ENCODE peak calls at places on chromosomes 5 and 9, in six cellular contexts. F, X, L, V, M and E are unnamed samples.

GRCh38 chr9:10026585-10026984 is 586.2 kb downstream of the PTPRD start:
- ATAC-seq in F (no peak), X (no peak), L (no peak), V (no peak), M (no peak), E (no peak)

GRCh38 chr9:132589148-132590036 is 7.0 kb downstream of the BARHL1 start:
- ATAC-seq in F (peak; percentile 66), X (peak; percentile 66), L (peak; percentile 6), V (no peak), M (no peak), E (no peak)

GRCh38 chr9:130149654-130150286 is 22.4 kb upstream of the NCS1 start:
- ATAC-seq in F (no peak), X (no peak), L (no peak), V (no peak), M (peak; percentile 93), E (no peak)

GRCh38 chr5:149452007-149452664 is 73.0 kb upstream of the IL17B start:
- ATAC-seq in F (peak; percentile 37), X (peak; percentile 83), L (peak; percentile 58), V (peak; percentile 43), M (peak; percentile 75), E (peak; percentile 27)

GRCh38 chr5:103834216-103834615 is 271.6 kb upstream of the NUDT12 start:
- ATAC-seq in F (no peak), X (no peak), L (no peak), V (no peak), M (no peak), E (no peak)

GRCh38 chr5:17370651-17371050 is 127.4 kb upstream of the TAF11L2 start:
- ATAC-seq in F (no peak), X (no peak), L (no peak), V (no peak), M (no peak), E (no peak)

GRCh38 chr9:38192731-38193130 is 123.7 kb upstream of the SHB start:
- ATAC-seq in F (no peak), X (no peak), L (no peak), V (no peak), M (no peak), E (no peak)

GRCh38 chr5:14438195-14438606 is 143.4 kb upstream of the OTULINL start:
- ATAC-seq in F (no peak), X (no peak), L (no peak), V (no peak), M (no peak), E (no peak)

GRCh38 chr9:35341585-35341984 is 148.3 kb upstream of the RUSC2 start:
- ATAC-seq in F (no peak), X (no peak), L (peak; percentile 79), V (no peak), M (no peak), E (peak; percentile 74)

GRCh38 chr5:52746539-52746938 is 41.2 kb upstream of the ITGA1 start:
- ATAC-seq in F (no peak), X (no peak), L (no peak), V (no peak), M (no peak), E (no peak)

GRCh38 chr5:1546556-1546955 is 22.8 kb upstream of the LPCAT1 start:
- ATAC-seq in F (no peak), X (peak; percentile 34), L (peak; percentile 4), V (no peak), M (no peak), E (no peak)

GRCh38 chr9:76018244-76018643 is 127.8 kb downstream of the PCSK5 start:
- ATAC-seq in F (no peak), X (no peak), L (no peak), V (no peak), M (no peak), E (no peak)

GRCh38 chr5:159290741-159291140 is 27.7 kb downstream of the UBLCP1 start:
- ATAC-seq in F (no peak), X (no peak), L (no peak), V (no peak), M (no peak), E (no peak)

GRCh38 chr9:134396825-134397224 is 70.6 kb downstream of the RXRA start:
- ATAC-seq in F (no peak), X (no peak), L (no peak), V (peak; percentile 27), M (no peak), E (no peak)

GRCh38 chr5:72248352-72249032 is 71.5 kb downstream of the MRPS27 start:
- ATAC-seq in F (peak; percentile 71), X (no peak), L (peak; percentile 78), V (no peak), M (no peak), E (peak; percentile 65)

GRCh38 chr5:56080375-56081052 is 85.8 kb upstream of the IL6ST start:
- ATAC-seq in F (no peak), X (peak; percentile 40), L (no peak), V (peak; percentile 82), M (no peak), E (no peak)

GRCh38 chr5:92715946-92716345 is 865.1 kb downstream of the NR2F1-AS1 start:
- ATAC-seq in F (no peak), X (no peak), L (no peak), V (no peak), M (no peak), E (no peak)

GRCh38 chr5:1374030-1374679 is 29.3 kb upstream of the CLPTM1L start:
- ATAC-seq in F (no peak), X (no peak), L (no peak), V (no peak), M (no peak), E (no peak)

GRCh38 chr5:160844177-160844576 is 7.8 kb downstream of the ATP10B start:
- ATAC-seq in F (no peak), X (no peak), L (no peak), V (peak; percentile 16), M (no peak), E (no peak)

GRCh38 chr5:123450641-123451421 is 27.6 kb upstream of the CEP120 start:
- ATAC-seq in F (no peak), X (no peak), L (no peak), V (peak; percentile 18), M (no peak), E (no peak)

GRCh38 chr5:172107606-172108005 is 80.4 kb downstream of the STK10 start:
- ATAC-seq in F (peak; percentile 63), X (no peak), L (peak; percentile 58), V (no peak), M (no peak), E (no peak)

GRCh38 chr5:139389701-139390638 is at the start of gene MZB1:
- ATAC-seq in F (no peak), X (no peak), L (no peak), V (peak; percentile 63), M (no peak), E (no peak)

GRCh38 chr5:179317411-179318192 is 27.7 kb downstream of the ADAMTS2 start:
- ATAC-seq in F (no peak), X (no peak), L (no peak), V (no peak), M (no peak), E (no peak)

GRCh38 chr9:38389313-38389712 is 3.2 kb upstream of the ALDH1B1 start:
- ATAC-seq in F (no peak), X (no peak), L (no peak), V (no peak), M (no peak), E (peak; percentile 56)

GRCh38 chr5:127558273-127558672 is 40.8 kb downstream of the PRRC1 start:
- ATAC-seq in F (no peak), X (no peak), L (no peak), V (no peak), M (no peak), E (no peak)

GRCh38 chr9:135736979-135737839 is 35.2 kb downstream of the KCNT1 start:
- ATAC-seq in F (no peak), X (no peak), L (no peak), V (no peak), M (no peak), E (no peak)

GRCh38 chr9:91159664-91160121 is 202.0 kb downstream of the AUH start:
- ATAC-seq in F (no peak), X (no peak), L (peak; percentile 39), V (no peak), M (no peak), E (peak; percentile 62)

GRCh38 chr5:175796536-175797499 is 74.6 kb upstream of the CPLX2 start:
- ATAC-seq in F (peak; percentile 97), X (peak; percentile 98), L (peak; percentile 96), V (peak; percentile 74), M (peak; percentile 99), E (peak; percentile 96)
- TF ChIP-seq EP300 in F (no peak), X (no peak), L (no peak), V (no peak), M (no peak), E (no peak)

GRCh38 chr5:88661870-88662207 is 221.1 kb downstream of the MEF2C start:
- ATAC-seq in F (no peak), X (no peak), L (no peak), V (no peak), M (no peak), E (no peak)

GRCh38 chr5:88662801-88663360 is 220.1 kb downstream of the MEF2C start:
- ATAC-seq in F (no peak), X (no peak), L (no peak), V (no peak), M (no peak), E (no peak)

GRCh38 chr5:88659529-88660325 is 223.3 kb downstream of the MEF2C start:
- ATAC-seq in F (no peak), X (no peak), L (peak; percentile 36), V (peak; percentile 43), M (no peak), E (no peak)

GRCh38 chr5:88660326-88660946 is 222.5 kb downstream of the MEF2C start:
- ATAC-seq in F (peak; percentile 74), X (no peak), L (peak; percentile 56), V (peak; percentile 64), M (no peak), E (no peak)

GRCh38 chr5:88660947-88661869 is 221.8 kb downstream of the MEF2C start:
- ATAC-seq in F (peak; percentile 98), X (no peak), L (peak; percentile 68), V (peak; percentile 82), M (peak; percentile 89), E (peak; percentile 79)
- TF ChIP-seq POLR2A in F (peak; percentile 12), X (no peak), L (no peak), V (no peak), M (no peak), E (no peak)

GRCh38 chr5:173680660-173681242 is 64.3 kb upstream of the BOD1 start:
- ATAC-seq in F (no peak), X (no peak), L (no peak), V (peak; percentile 95), M (no peak), E (no peak)

GRCh38 chr5:173679909-173680626 is 63.6 kb upstream of the BOD1 start:
- ATAC-seq in F (no peak), X (no peak), L (peak; percentile 46), V (peak; percentile 84), M (no peak), E (no peak)

GRCh38 chr5:173686950-173687349 is 70.5 kb upstream of the BOD1 start:
- ATAC-seq in F (no peak), X (no peak), L (no peak), V (peak; percentile 54), M (no peak), E (no peak)

GRCh38 chr5:173677125-173677672 is 60.7 kb upstream of the BOD1 start:
- ATAC-seq in F (no peak), X (no peak), L (no peak), V (no peak), M (no peak), E (no peak)

GRCh38 chr5:173682313-173682712 is 65.9 kb upstream of the BOD1 start:
- ATAC-seq in F (no peak), X (no peak), L (no peak), V (no peak), M (no peak), E (no peak)
- H3K4me1 ChIP-seq in F (no peaks in the 10 kb centered on the region), X (peaks cover 5% of the 10 kb centered on the region), L (no peaks in the 10 kb centered on the region), V (peaks cover 32% of the 10 kb centered on the region), M (no peaks in the 10 kb centered on the region), E (no peaks in the 10 kb centered on the region)

GRCh38 chr5:135660826-135661555 is 82.2 kb upstream of the CXCL14 start:
- ATAC-seq in F (no peak), X (no peak), L (no peak), V (no peak), M (no peak), E (no peak)
- TF ChIP-seq EP300 in F (no peak), X (no peak), L (no peak), V (no peak), M (no peak), E (no peak)